ENCODE peak calls at places on chromosomes 6 and 20, in five cellular contexts. I, Y, N, H and W are unnamed samples.

GRCh38 chr20:42594659-42595058 is 595.0 kb downstream of the PTPRT start:
- DNase-seq in I (no peak), Y (no peak), N (no peak), H (no peak), W (no peak)

GRCh38 chr6:36333889-36334288 is 2.8 kb downstream of the BNIP5 start:
- DNase-seq in I (no peak), Y (no peak), N (no peak), H (peak), W (no peak)

GRCh38 chr20:63969851-63970713 is at the start of gene ZNF512B:
- DNase-seq in I (peak), Y (peak), N (no peak), H (no peak), W (no peak)

GRCh38 chr20:44601801-44602204 is 19.4 kb downstream of the PKIG start:
- DNase-seq in I (no peak), Y (peak), N (no peak), H (peak), W (no peak)

GRCh38 chr6:66993272-66993671 is 1286.2 kb upstream of the EYS start:
- DNase-seq in I (no peak), Y (no peak), N (no peak), H (no peak), W (no peak)

GRCh38 chr20:25315418-25316210 is 67.7 kb downstream of the PYGB start:
- DNase-seq in I (no peak), Y (peak), N (no peak), H (no peak), W (peak)

GRCh38 chr6:106739387-106739786 is 110.0 kb downstream of the QRSL1 start:
- DNase-seq in I (peak), Y (peak), N (no peak), H (no peak), W (no peak)

GRCh38 chr6:17485946-17486345 is 92.6 kb downstream of the CAP2 start:
- DNase-seq in I (no peak), Y (no peak), N (no peak), H (no peak), W (no peak)

GRCh38 chr6:27476090-27476489 is 3.2 kb upstream of the ZNF184 start:
- DNase-seq in I (no peak), Y (no peak), N (no peak), H (no peak), W (no peak)

GRCh38 chr6:56244089-56244488 is 3.3 kb downstream of the COL21A1 start:
- DNase-seq in I (no peak), Y (no peak), N (no peak), H (no peak), W (no peak)

GRCh38 chr6:112202639-112203341 is 51.6 kb downstream of the LAMA4 start:
- DNase-seq in I (no peak), Y (no peak), N (no peak), H (no peak), W (no peak)

DNA sequence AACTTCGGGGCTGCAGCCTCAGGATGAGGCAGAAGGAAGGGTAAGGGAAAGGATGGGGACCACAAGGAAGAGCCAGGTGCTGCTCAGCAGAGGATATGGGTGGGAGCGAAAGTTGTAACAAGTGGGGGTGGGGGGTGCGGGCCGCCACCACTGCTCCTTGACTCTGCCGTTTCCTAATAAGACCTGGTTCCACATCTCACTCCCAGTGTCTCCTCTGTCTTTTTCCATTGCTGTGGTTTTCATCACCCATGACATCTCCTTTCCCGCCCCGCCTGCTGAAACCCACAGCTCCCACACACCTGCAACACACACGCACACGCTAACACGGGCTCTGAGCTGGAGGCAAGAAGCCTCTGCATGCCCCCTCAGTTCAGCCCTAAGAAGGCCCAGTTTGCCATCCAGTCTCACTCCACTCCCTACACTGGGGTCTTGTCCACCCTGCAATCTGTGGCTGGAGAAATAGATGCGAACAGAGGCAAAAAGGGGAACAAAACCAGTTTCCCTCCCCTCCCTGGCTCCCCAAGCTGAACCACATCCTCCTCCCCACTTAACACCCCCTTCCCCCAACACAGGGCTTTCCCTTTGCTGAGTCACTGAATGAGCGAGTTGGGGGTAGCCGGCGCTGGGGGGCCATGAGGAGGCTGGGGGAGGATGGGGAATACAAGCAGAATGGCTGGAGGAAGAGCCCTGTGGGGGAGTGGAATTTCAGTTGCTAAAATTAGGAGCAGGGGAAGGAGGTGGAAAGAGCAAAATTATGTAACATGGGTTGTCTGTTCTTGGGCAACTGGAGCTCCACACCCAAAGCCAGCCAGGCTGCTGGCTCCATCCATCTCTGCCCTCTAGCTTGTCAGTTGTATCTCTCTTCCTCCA is 11.5 kb downstream of the NFKBIL1 start:
- DNase-seq in I (no peak), Y (peak), N (no peak), H (peak), W (no peak)
- TF ChIP-seq EP300 in I (no peak), Y (no peak), N (no peak), H (no peak), W (no peak)

GRCh38 chr20:10708342-10709185 is 34.8 kb upstream of the JAG1 start:
- DNase-seq in I (peak), Y (no peak), N (no peak), H (no peak), W (no peak)

GRCh38 chr20:10707791-10708190 is 34.0 kb upstream of the JAG1 start:
- DNase-seq in I (no peak), Y (no peak), N (no peak), H (no peak), W (no peak)

GRCh38 chr20:10705801-10706459 is 32.1 kb upstream of the JAG1 start:
- DNase-seq in I (peak), Y (no peak), N (no peak), H (no peak), W (no peak)

GRCh38 chr20:10706460-10706811 is 32.6 kb upstream of the JAG1 start:
- DNase-seq in I (no peak), Y (no peak), N (no peak), H (no peak), W (no peak)

GRCh38 chr20:10707070-10707469 is 33.3 kb upstream of the JAG1 start:
- DNase-seq in I (no peak), Y (no peak), N (no peak), H (no peak), W (no peak)
- H3K27ac ChIP-seq in I (peak), Y (no peak), N (no peak), H (no peak), W (no peak)

DNA sequence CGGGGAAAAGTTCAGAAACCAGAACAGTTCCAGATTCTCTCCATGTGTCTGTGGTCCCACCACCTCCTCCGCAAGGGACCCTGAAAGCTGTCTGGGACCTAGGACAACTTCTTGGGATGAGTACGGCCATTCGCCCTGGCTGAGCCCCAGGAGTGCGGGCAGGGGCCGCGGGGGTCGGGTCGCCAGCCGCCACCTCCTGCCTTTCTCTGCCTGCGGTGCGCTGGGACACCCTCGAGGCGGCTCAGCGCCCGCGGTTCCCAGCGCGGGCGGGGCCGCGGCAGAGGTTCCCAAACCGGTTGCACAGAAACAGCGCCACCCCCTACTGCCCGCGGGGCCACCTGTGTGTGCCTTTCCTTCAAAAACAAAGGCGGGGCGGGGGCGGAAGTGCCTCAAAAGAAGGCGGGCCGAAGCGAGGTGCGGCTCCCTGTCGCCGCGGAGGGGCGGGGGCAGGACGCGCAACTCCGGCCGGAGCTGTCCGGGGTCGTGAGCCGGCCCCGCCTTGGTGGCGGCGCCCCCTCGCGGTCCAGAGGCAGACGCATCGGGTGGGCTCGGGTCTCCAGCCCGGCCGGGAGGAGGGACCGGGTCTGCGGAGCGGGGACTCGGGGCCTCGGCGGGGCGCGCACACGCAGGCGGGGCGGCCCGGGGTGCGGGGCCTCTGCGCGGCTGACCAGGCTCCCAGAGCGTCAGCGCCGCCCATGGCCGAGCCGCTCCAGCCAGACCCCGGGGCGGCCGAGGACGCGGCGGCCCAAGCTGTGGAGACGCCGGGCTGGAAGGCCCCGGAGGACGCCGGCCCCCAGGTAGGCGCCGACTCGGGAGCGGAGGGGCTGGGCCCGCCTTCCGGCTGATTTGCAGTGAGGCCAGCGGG is at the start of gene HEBP2:
- DNase-seq in I (peak), Y (peak), N (peak), H (peak), W (peak)
- TF ChIP-seq EP300 in I (no peak), Y (no peak), N (peak), H (no peak), W (no peak)

GRCh38 chr20:3802524-3803239 is 6.6 kb downstream of the CDC25B start:
- DNase-seq in I (no peak), Y (no peak), N (no peak), H (no peak), W (peak)

GRCh38 chr20:3801299-3801698 is 5.2 kb downstream of the CDC25B start:
- DNase-seq in I (no peak), Y (no peak), N (no peak), H (no peak), W (no peak)

GRCh38 chr20:3800878-3801260 is 4.8 kb downstream of the CDC25B start:
- DNase-seq in I (no peak), Y (no peak), N (no peak), H (no peak), W (no peak)

GRCh38 chr20:3803289-3803688 is 7.2 kb downstream of the CDC25B start:
- DNase-seq in I (no peak), Y (no peak), N (no peak), H (no peak), W (peak)

DNA sequence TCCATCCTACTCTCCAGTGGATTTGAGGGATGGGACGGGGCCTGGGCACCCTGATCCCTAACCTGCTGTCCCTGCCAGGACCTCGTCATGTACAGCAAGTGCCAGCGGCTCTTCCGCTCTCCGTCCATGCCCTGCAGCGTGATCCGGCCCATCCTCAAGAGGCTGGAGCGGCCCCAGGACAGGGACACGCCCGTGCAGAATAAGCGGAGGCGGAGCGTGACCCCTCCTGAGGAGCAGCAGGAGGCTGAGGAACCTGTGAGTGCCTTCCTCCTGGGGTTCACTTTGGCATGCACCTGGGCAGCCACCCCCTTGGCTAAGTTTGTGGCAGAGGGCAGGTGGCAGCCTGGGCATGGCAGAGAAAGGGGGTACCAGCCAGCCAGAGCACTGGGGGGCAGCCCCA is 5.7 kb downstream of the CDC25B start:
- DNase-seq in I (no peak), Y (no peak), N (no peak), H (no peak), W (peak)
- H3K27ac ChIP-seq in I (no peak), Y (peak), N (no peak), H (peak), W (peak)

GRCh38 chr6:10747251-10747972 is at the start of gene TMEM14B:
- DNase-seq in I (peak), Y (peak), N (peak), H (peak), W (peak)
- TF ChIP-seq EP300 in I (no peak), Y (no peak), N (no peak), H (peak), W (no peak)